ENCODE peak calls at places on chromosomes 7 and 10, in seven cellular contexts. One of them, this sample, is unnamed.

GRCh38 chr10:89556590-89556989 is 21.2 kb upstream of the SLC16A12 start:
- DNase-seq in KBM-7: no peak
- DNase-seq in Panc1: no peak
- DNase-seq in stimulated activated CD4-positive, alpha-beta T cell treated with anti-CD3 and anti-CD28 coated beads, TNF-alpha, amount 100 ng/mL, for 24 hours: no peak
- DNase-seq in fibroblast of mammary gland: peak
- DNase-seq in activated CD4-positive, alpha-beta T cell treated with anti-CD3 and anti-CD28 coated beads, Interleukin-2, amount 50 U/mL, for 4 hours: no peak
- DNase-seq in ovary: no peak
- DNase-seq in this sample: peak

GRCh38 chr10:77266242-77266641 is 371.4 kb downstream of the KCNMA1 start:
- DNase-seq in ovary: no peak
- DNase-seq in stimulated activated CD4-positive, alpha-beta T cell treated with anti-CD3 and anti-CD28 coated beads, TNF-alpha, amount 100 ng/mL, for 24 hours: no peak
- DNase-seq in fibroblast of mammary gland: no peak
- DNase-seq in Panc1: no peak
- DNase-seq in KBM-7: no peak
- DNase-seq in activated CD4-positive, alpha-beta T cell treated with anti-CD3 and anti-CD28 coated beads, Interleukin-2, amount 50 U/mL, for 4 hours: no peak
- DNase-seq in this sample: no peak

GRCh38 chr7:157825325-157825724 is 488.5 kb downstream of the DNAJB6 start:
- DNase-seq in Panc1: no peak
- DNase-seq in ovary: no peak
- DNase-seq in KBM-7: no peak
- DNase-seq in activated CD4-positive, alpha-beta T cell treated with anti-CD3 and anti-CD28 coated beads, Interleukin-2, amount 50 U/mL, for 4 hours: no peak
- DNase-seq in fibroblast of mammary gland: no peak
- DNase-seq in stimulated activated CD4-positive, alpha-beta T cell treated with anti-CD3 and anti-CD28 coated beads, TNF-alpha, amount 100 ng/mL, for 24 hours: no peak
- DNase-seq in this sample: no peak

GRCh38 chr7:155656891-155657290 is 12.4 kb downstream of the RBM33 start:
- DNase-seq in Panc1: no peak
- DNase-seq in activated CD4-positive, alpha-beta T cell treated with anti-CD3 and anti-CD28 coated beads, Interleukin-2, amount 50 U/mL, for 4 hours: no peak
- DNase-seq in fibroblast of mammary gland: no peak
- DNase-seq in ovary: no peak
- DNase-seq in KBM-7: no peak
- DNase-seq in stimulated activated CD4-positive, alpha-beta T cell treated with anti-CD3 and anti-CD28 coated beads, TNF-alpha, amount 100 ng/mL, for 24 hours: no peak
- DNase-seq in this sample: no peak

GRCh38 chr10:50385610-50386009 is 134.3 kb upstream of the ASAH2 start:
- DNase-seq in KBM-7: no peak
- DNase-seq in fibroblast of mammary gland: peak
- DNase-seq in activated CD4-positive, alpha-beta T cell treated with anti-CD3 and anti-CD28 coated beads, Interleukin-2, amount 50 U/mL, for 4 hours: no peak
- DNase-seq in stimulated activated CD4-positive, alpha-beta T cell treated with anti-CD3 and anti-CD28 coated beads, TNF-alpha, amount 100 ng/mL, for 24 hours: no peak
- DNase-seq in ovary: no peak
- DNase-seq in Panc1: no peak
- DNase-seq in this sample: peak

GRCh38 chr10:1368772-1369171 is 312.6 kb downstream of the WDR37 start:
- DNase-seq in activated CD4-positive, alpha-beta T cell treated with anti-CD3 and anti-CD28 coated beads, Interleukin-2, amount 50 U/mL, for 4 hours: no peak
- DNase-seq in Panc1: no peak
- DNase-seq in stimulated activated CD4-positive, alpha-beta T cell treated with anti-CD3 and anti-CD28 coated beads, TNF-alpha, amount 100 ng/mL, for 24 hours: peak
- DNase-seq in KBM-7: peak
- DNase-seq in fibroblast of mammary gland: no peak
- DNase-seq in ovary: no peak
- DNase-seq in this sample: no peak

GRCh38 chr7:65746398-65746669 is 126.5 kb upstream of the VKORC1L1 start:
- DNase-seq in stimulated activated CD4-positive, alpha-beta T cell treated with anti-CD3 and anti-CD28 coated beads, TNF-alpha, amount 100 ng/mL, for 24 hours: no peak
- DNase-seq in KBM-7: no peak
- DNase-seq in fibroblast of mammary gland: peak
- DNase-seq in ovary: no peak
- DNase-seq in activated CD4-positive, alpha-beta T cell treated with anti-CD3 and anti-CD28 coated beads, Interleukin-2, amount 50 U/mL, for 4 hours: no peak
- DNase-seq in Panc1: no peak
- DNase-seq in this sample: peak

GRCh38 chr7:150383710-150384397 is 4.7 kb downstream of the ZNF775 start:
- DNase-seq in fibroblast of mammary gland: no peak
- DNase-seq in Panc1: no peak
- DNase-seq in stimulated activated CD4-positive, alpha-beta T cell treated with anti-CD3 and anti-CD28 coated beads, TNF-alpha, amount 100 ng/mL, for 24 hours: no peak
- DNase-seq in ovary: no peak
- DNase-seq in activated CD4-positive, alpha-beta T cell treated with anti-CD3 and anti-CD28 coated beads, Interleukin-2, amount 50 U/mL, for 4 hours: no peak
- DNase-seq in KBM-7: no peak
- DNase-seq in this sample: no peak

GRCh38 chr7:70372768-70373241 is 759.1 kb upstream of the GALNT17 start:
- DNase-seq in fibroblast of mammary gland: no peak
- DNase-seq in activated CD4-positive, alpha-beta T cell treated with anti-CD3 and anti-CD28 coated beads, Interleukin-2, amount 50 U/mL, for 4 hours: no peak
- DNase-seq in KBM-7: peak
- DNase-seq in stimulated activated CD4-positive, alpha-beta T cell treated with anti-CD3 and anti-CD28 coated beads, TNF-alpha, amount 100 ng/mL, for 24 hours: no peak
- DNase-seq in ovary: no peak
- DNase-seq in Panc1: no peak
- DNase-seq in this sample: no peak

GRCh38 chr7:135801045-135801693 is 52.6 kb upstream of the FAM180A start:
- DNase-seq in fibroblast of mammary gland: peak
- DNase-seq in stimulated activated CD4-positive, alpha-beta T cell treated with anti-CD3 and anti-CD28 coated beads, TNF-alpha, amount 100 ng/mL, for 24 hours: peak
- DNase-seq in ovary: no peak
- DNase-seq in KBM-7: peak
- DNase-seq in Panc1: peak
- DNase-seq in activated CD4-positive, alpha-beta T cell treated with anti-CD3 and anti-CD28 coated beads, Interleukin-2, amount 50 U/mL, for 4 hours: no peak
- DNase-seq in this sample: peak

GRCh38 chr7:55575733-55576132 is 3.4 kb upstream of the VOPP1 start:
- DNase-seq in Panc1: no peak
- DNase-seq in activated CD4-positive, alpha-beta T cell treated with anti-CD3 and anti-CD28 coated beads, Interleukin-2, amount 50 U/mL, for 4 hours: no peak
- DNase-seq in fibroblast of mammary gland: no peak
- DNase-seq in stimulated activated CD4-positive, alpha-beta T cell treated with anti-CD3 and anti-CD28 coated beads, TNF-alpha, amount 100 ng/mL, for 24 hours: no peak
- DNase-seq in ovary: no peak
- DNase-seq in KBM-7: no peak
- DNase-seq in this sample: no peak

GRCh38 chr10:132813001-132813401 is 27.1 kb upstream of the NKX6-2 start:
- DNase-seq in KBM-7: no peak
- DNase-seq in ovary: no peak
- DNase-seq in stimulated activated CD4-positive, alpha-beta T cell treated with anti-CD3 and anti-CD28 coated beads, TNF-alpha, amount 100 ng/mL, for 24 hours: no peak
- DNase-seq in Panc1: no peak
- DNase-seq in activated CD4-positive, alpha-beta T cell treated with anti-CD3 and anti-CD28 coated beads, Interleukin-2, amount 50 U/mL, for 4 hours: no peak
- DNase-seq in fibroblast of mammary gland: no peak
- DNase-seq in this sample: no peak

GRCh38 chr10:31358688-31359330 is 39.8 kb downstream of the ZEB1 start:
- DNase-seq in fibroblast of mammary gland: peak
- DNase-seq in KBM-7: no peak
- DNase-seq in Panc1: no peak
- DNase-seq in stimulated activated CD4-positive, alpha-beta T cell treated with anti-CD3 and anti-CD28 coated beads, TNF-alpha, amount 100 ng/mL, for 24 hours: no peak
- DNase-seq in ovary: no peak
- DNase-seq in activated CD4-positive, alpha-beta T cell treated with anti-CD3 and anti-CD28 coated beads, Interleukin-2, amount 50 U/mL, for 4 hours: no peak
- DNase-seq in this sample: peak

GRCh38 chr7:29567174-29567573 is 3.5 kb downstream of the PRR15 start:
- DNase-seq in KBM-7: no peak
- DNase-seq in activated CD4-positive, alpha-beta T cell treated with anti-CD3 and anti-CD28 coated beads, Interleukin-2, amount 50 U/mL, for 4 hours: no peak
- DNase-seq in Panc1: no peak
- DNase-seq in fibroblast of mammary gland: no peak
- DNase-seq in stimulated activated CD4-positive, alpha-beta T cell treated with anti-CD3 and anti-CD28 coated beads, TNF-alpha, amount 100 ng/mL, for 24 hours: no peak
- DNase-seq in ovary: no peak
- DNase-seq in this sample: no peak

GRCh38 chr10:69408318-69409175 is 8.2 kb downstream of the TACR2 start:
- DNase-seq in activated CD4-positive, alpha-beta T cell treated with anti-CD3 and anti-CD28 coated beads, Interleukin-2, amount 50 U/mL, for 4 hours: peak
- DNase-seq in KBM-7: peak
- DNase-seq in Panc1: no peak
- DNase-seq in fibroblast of mammary gland: peak
- DNase-seq in ovary: peak
- DNase-seq in stimulated activated CD4-positive, alpha-beta T cell treated with anti-CD3 and anti-CD28 coated beads, TNF-alpha, amount 100 ng/mL, for 24 hours: peak
- DNase-seq in this sample: peak

GRCh38 chr10:91238191-91238590 is 17.7 kb downstream of the PCGF5 start:
- DNase-seq in KBM-7: no peak
- DNase-seq in ovary: no peak
- DNase-seq in activated CD4-positive, alpha-beta T cell treated with anti-CD3 and anti-CD28 coated beads, Interleukin-2, amount 50 U/mL, for 4 hours: no peak
- DNase-seq in fibroblast of mammary gland: no peak
- DNase-seq in Panc1: no peak
- DNase-seq in stimulated activated CD4-positive, alpha-beta T cell treated with anti-CD3 and anti-CD28 coated beads, TNF-alpha, amount 100 ng/mL, for 24 hours: no peak
- DNase-seq in this sample: no peak

GRCh38 chr7:111266613-111267012 is 175.7 kb downstream of the LRRN3 start:
- DNase-seq in fibroblast of mammary gland: peak
- DNase-seq in activated CD4-positive, alpha-beta T cell treated with anti-CD3 and anti-CD28 coated beads, Interleukin-2, amount 50 U/mL, for 4 hours: no peak
- DNase-seq in KBM-7: no peak
- DNase-seq in stimulated activated CD4-positive, alpha-beta T cell treated with anti-CD3 and anti-CD28 coated beads, TNF-alpha, amount 100 ng/mL, for 24 hours: no peak
- DNase-seq in ovary: no peak
- DNase-seq in Panc1: no peak
- DNase-seq in this sample: peak

GRCh38 chr10:102753724-102754123 is 10.0 kb downstream of the WBP1L start:
- DNase-seq in Panc1: no peak
- DNase-seq in stimulated activated CD4-positive, alpha-beta T cell treated with anti-CD3 and anti-CD28 coated beads, TNF-alpha, amount 100 ng/mL, for 24 hours: no peak
- DNase-seq in activated CD4-positive, alpha-beta T cell treated with anti-CD3 and anti-CD28 coated beads, Interleukin-2, amount 50 U/mL, for 4 hours: no peak
- DNase-seq in KBM-7: no peak
- DNase-seq in fibroblast of mammary gland: no peak
- DNase-seq in ovary: no peak
- DNase-seq in this sample: no peak

GRCh38 chr10:70135684-70136083 is 3.1 kb upstream of the AIFM2 start:
- DNase-seq in KBM-7: no peak
- DNase-seq in fibroblast of mammary gland: no peak
- DNase-seq in stimulated activated CD4-positive, alpha-beta T cell treated with anti-CD3 and anti-CD28 coated beads, TNF-alpha, amount 100 ng/mL, for 24 hours: no peak
- DNase-seq in activated CD4-positive, alpha-beta T cell treated with anti-CD3 and anti-CD28 coated beads, Interleukin-2, amount 50 U/mL, for 4 hours: no peak
- DNase-seq in Panc1: no peak
- DNase-seq in ovary: no peak
- DNase-seq in this sample: no peak

GRCh38 chr7:136687693-136688322 is 180.6 kb upstream of the CHRM2 start:
- DNase-seq in fibroblast of mammary gland: peak
- DNase-seq in ovary: no peak
- DNase-seq in activated CD4-positive, alpha-beta T cell treated with anti-CD3 and anti-CD28 coated beads, Interleukin-2, amount 50 U/mL, for 4 hours: no peak
- DNase-seq in KBM-7: peak
- DNase-seq in stimulated activated CD4-positive, alpha-beta T cell treated with anti-CD3 and anti-CD28 coated beads, TNF-alpha, amount 100 ng/mL, for 24 hours: no peak
- DNase-seq in Panc1: peak
- DNase-seq in this sample: peak

GRCh38 chr10:30029890-30030261 is 29.5 kb downstream of the JCAD start:
- DNase-seq in ovary: no peak
- DNase-seq in KBM-7: no peak
- DNase-seq in Panc1: no peak
- DNase-seq in fibroblast of mammary gland: no peak
- DNase-seq in activated CD4-positive, alpha-beta T cell treated with anti-CD3 and anti-CD28 coated beads, Interleukin-2, amount 50 U/mL, for 4 hours: no peak
- DNase-seq in stimulated activated CD4-positive, alpha-beta T cell treated with anti-CD3 and anti-CD28 coated beads, TNF-alpha, amount 100 ng/mL, for 24 hours: no peak
- DNase-seq in this sample: no peak

GRCh38 chr10:97718178-97718577 is 4.6 kb downstream of the MARVELD1 start:
- DNase-seq in KBM-7: peak
- DNase-seq in Panc1: no peak
- DNase-seq in activated CD4-positive, alpha-beta T cell treated with anti-CD3 and anti-CD28 coated beads, Interleukin-2, amount 50 U/mL, for 4 hours: no peak
- DNase-seq in stimulated activated CD4-positive, alpha-beta T cell treated with anti-CD3 and anti-CD28 coated beads, TNF-alpha, amount 100 ng/mL, for 24 hours: no peak
- DNase-seq in ovary: no peak
- DNase-seq in fibroblast of mammary gland: no peak
- DNase-seq in this sample: no peak

GRCh38 chr10:131814567-131815290 is 86.1 kb upstream of the PPP2R2D start:
- DNase-seq in stimulated activated CD4-positive, alpha-beta T cell treated with anti-CD3 and anti-CD28 coated beads, TNF-alpha, amount 100 ng/mL, for 24 hours: no peak
- DNase-seq in fibroblast of mammary gland: no peak
- DNase-seq in Panc1: no peak
- DNase-seq in ovary: no peak
- DNase-seq in activated CD4-positive, alpha-beta T cell treated with anti-CD3 and anti-CD28 coated beads, Interleukin-2, amount 50 U/mL, for 4 hours: no peak
- DNase-seq in KBM-7: no peak
- DNase-seq in this sample: no peak